ENCODE peak calls at places on chromosomes 2 and 18, in seven cellular contexts. G, I, F, R, M, B and K are unnamed samples.

GRCh38 chr2:8590940-8591339 is 90.9 kb upstream of the ID2 start:
- DNase-seq in F (no peak), B (no peak), G (peak), I (no peak), R (no peak), M (no peak), K (no peak)

GRCh38 chr2:86042256-86043168 is 63.2 kb downstream of the POLR1A start:
- DNase-seq in I (no peak), G (no peak), B (no peak), F (no peak), M (no peak), R (no peak), K (no peak)

GRCh38 chr2:27494284-27494943 is 586 bp downstream of the FNDC4 start:
- DNase-seq in G (no peak), I (no peak), F (no peak), B (peak), R (peak), M (peak), K (peak)

GRCh38 chr2:196586511-196586991 is 53.0 kb upstream of the CCDC150 start:
- DNase-seq in M (peak), B (peak), R (no peak), I (no peak), F (no peak), G (no peak), K (peak)

GRCh38 chr2:173193925-173194324 is 118.3 kb downstream of the MAP3K20 start:
- DNase-seq in G (peak), B (peak), M (peak), I (no peak), F (no peak), R (no peak), K (peak)

GRCh38 chr2:48852938-48853337 is 97.4 kb upstream of the LHCGR start:
- DNase-seq in B (peak), R (no peak), I (no peak), F (no peak), M (peak), G (no peak), K (peak)

GRCh38 chr18:10419420-10420103 is 34.9 kb upstream of the APCDD1 start:
- DNase-seq in G (peak), R (no peak), I (no peak), M (peak), F (no peak), B (peak), K (peak)

GRCh38 chr18:23689616-23690504 is 607 bp downstream of the LAMA3 start:
- DNase-seq in I (no peak), F (no peak), R (peak), M (no peak), G (no peak), B (no peak), K (no peak)

GRCh38 chr2:28750316-28751101 is 1.1 kb upstream of the PPP1CB start:
- DNase-seq in G (no peak), F (no peak), I (peak), R (no peak), B (peak), M (no peak), K (peak)

GRCh38 chr2:95034221-95034620 is 8.7 kb downstream of the MAL start:
- DNase-seq in F (no peak), M (no peak), B (no peak), R (no peak), G (peak), I (no peak), K (no peak)

GRCh38 chr2:177271981-177272666 is 7.6 kb upstream of the NFE2L2 start:
- DNase-seq in F (no peak), G (no peak), B (no peak), I (no peak), M (no peak), R (no peak), K (no peak)

GRCh38 chr2:70904371-70905216 is 31.1 kb upstream of the ATP6V1B1 start:
- DNase-seq in M (no peak), B (no peak), R (no peak), F (no peak), G (no peak), I (no peak), K (no peak)

GRCh38 chr2:190596998-190597397 is 51.9 kb upstream of the NAB1 start:
- DNase-seq in G (no peak), M (peak), B (no peak), F (no peak), R (peak), I (no peak), K (peak)

GRCh38 chr2:132416080-132416911 is at the start of gene GPR39:
- DNase-seq in F (no peak), G (peak), R (peak), I (no peak), B (peak), M (peak), K (peak)

GRCh38 chr2:61662990-61663389 is 124.8 kb upstream of the XPO1 start:
- DNase-seq in F (no peak), G (no peak), R (no peak), I (no peak), M (no peak), B (no peak), K (no peak)

GRCh38 chr2:240972636-240973521 is 25.5 kb upstream of the SNED1 start:
- DNase-seq in M (peak), F (no peak), B (peak), G (no peak), R (peak), I (no peak), K (no peak)

GRCh38 chr2:28871620-28872019 is 1.5 kb upstream of the TRMT61B start:
- DNase-seq in I (no peak), B (no peak), F (no peak), G (no peak), M (no peak), R (no peak), K (no peak)

GRCh38 chr2:224843141-224843540 is 127.0 kb upstream of the CCDC195 start:
- DNase-seq in R (no peak), G (no peak), B (peak), M (no peak), F (no peak), I (no peak), K (no peak)

GRCh38 chr18:21179590-21180220 is 62.3 kb upstream of the GREB1L start:
- DNase-seq in G (no peak), R (no peak), M (peak), F (no peak), B (peak), I (peak), K (peak)

GRCh38 chr2:141767051-141767450 is 363.8 kb downstream of the LRP1B start:
- DNase-seq in B (peak), G (no peak), I (no peak), M (peak), F (no peak), R (no peak), K (peak)

GRCh38 chr2:229650886-229651285 is 63.5 kb downstream of the DNER start:
- DNase-seq in F (no peak), B (no peak), G (no peak), I (no peak), R (no peak), M (no peak), K (no peak)

GRCh38 chr18:5868218-5868904 is 27.0 kb downstream of the TMEM200C start:
- DNase-seq in M (peak), I (peak), R (no peak), G (peak), F (no peak), B (peak), K (peak)

GRCh38 chr2:224220581-224221255 is 181.2 kb downstream of the FAM124B start:
- DNase-seq in G (peak), F (no peak), R (no peak), M (peak), I (no peak), B (peak), K (peak)

GRCh38 chr2:191811807-191812602 is 34.9 kb downstream of the CAVIN2 start:
- DNase-seq in G (peak), I (peak), F (no peak), R (no peak), B (peak), M (peak), K (peak)

GRCh38 chr2:50515638-50516037 is 516.3 kb downstream of the NRXN1 start:
- DNase-seq in I (no peak), G (no peak), R (no peak), F (no peak), M (no peak), B (no peak), K (no peak)

GRCh38 chr2:215493370-215493769 is 57.5 kb upstream of the FN1 start:
- DNase-seq in F (no peak), M (no peak), R (no peak), G (no peak), B (no peak), I (no peak), K (no peak)

GRCh38 chr2:32768387-32769174 is 140.7 kb downstream of the TTC27 start:
- DNase-seq in B (peak), G (no peak), R (no peak), I (no peak), F (no peak), M (no peak), K (peak)

GRCh38 chr2:213187833-213188532 is 36.6 kb upstream of the IKZF2 start:
- DNase-seq in I (no peak), G (peak), F (no peak), B (peak), M (no peak), R (no peak), K (peak)

GRCh38 chr2:25378731-25379490 is 37.2 kb upstream of the DNMT3A start:
- DNase-seq in G (no peak), F (no peak), B (peak), I (no peak), M (no peak), R (no peak), K (no peak)

GRCh38 chr2:95208101-95208500 is 780 bp downstream of the ZNF892 start:
- DNase-seq in I (no peak), B (peak), G (no peak), R (no peak), M (peak), F (no peak), K (peak)

GRCh38 chr2:231300020-231300721 is 95.3 kb upstream of the B3GNT7 start:
- DNase-seq in F (no peak), I (no peak), M (no peak), B (peak), R (no peak), G (peak), K (peak)

DNA sequence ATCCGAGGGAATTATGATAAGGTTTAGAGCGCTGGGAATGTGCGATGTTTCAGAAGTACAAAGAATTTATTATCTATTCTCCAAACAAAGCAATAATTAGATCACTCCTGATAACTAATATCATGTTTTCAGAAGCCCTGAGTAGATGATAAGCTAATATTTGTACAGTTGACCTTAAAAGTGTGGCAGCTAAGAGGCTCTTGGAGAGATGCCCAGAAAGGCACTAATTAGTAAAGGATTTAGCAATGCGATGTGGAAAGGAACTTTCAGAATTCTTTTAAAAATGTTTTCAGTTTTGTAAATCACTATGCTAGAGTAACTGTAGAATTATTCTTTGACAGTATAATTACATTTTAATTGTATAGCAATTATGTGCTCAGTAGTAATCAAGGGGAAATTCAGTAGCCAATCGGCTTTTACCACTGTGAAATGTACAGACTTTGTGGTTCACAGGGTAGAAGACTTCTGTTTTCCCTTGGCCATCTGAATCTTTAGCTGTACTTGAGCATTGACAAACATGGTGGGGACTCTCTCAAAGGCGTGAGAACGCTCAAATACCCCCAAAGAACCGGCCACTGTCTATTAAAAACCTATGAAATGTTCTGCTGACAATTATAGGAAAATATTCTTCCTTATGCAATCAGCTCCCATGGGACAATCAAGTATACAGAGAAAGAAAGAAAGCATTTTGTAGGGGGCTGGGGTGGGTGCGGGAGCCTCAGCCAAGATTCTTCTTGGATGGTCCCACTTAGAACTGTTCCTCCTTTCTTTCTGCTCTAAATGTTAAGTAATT is 262.8 kb upstream of the AGAP1 start:
- DNase-seq in B (peak), F (no peak), I (no peak), R (no peak), G (no peak), M (peak), K (peak)
- H3K4me3 ChIP-seq in B (no peak), F (no peak), I (no peak), R (no peak), G (no peak), M (no peak), K (no peak)

GRCh38 chr2:164913011-164913410 is 42.3 kb downstream of the SLC38A11 start:
- DNase-seq in R (no peak), M (no peak), B (no peak), I (no peak), G (no peak), F (no peak), K (no peak)

GRCh38 chr2:164920430-164920829 is 34.9 kb downstream of the SLC38A11 start:
- DNase-seq in M (peak), R (no peak), F (no peak), I (no peak), B (peak), G (peak), K (peak)

GRCh38 chr2:164922119-164922518 is 33.2 kb downstream of the SLC38A11 start:
- DNase-seq in R (no peak), B (no peak), I (no peak), F (no peak), M (peak), G (no peak), K (no peak)

GRCh38 chr2:164913640-164914346 is 41.5 kb downstream of the SLC38A11 start:
- DNase-seq in I (peak), G (peak), M (peak), B (peak), R (no peak), F (no peak), K (peak)

GRCh38 chr2:164917296-164917903 is 37.9 kb downstream of the SLC38A11 start:
- DNase-seq in M (peak), I (peak), B (no peak), G (no peak), F (no peak), R (peak), K (peak)
- TF ChIP-seq CTCF in M (peak), I (peak), B (peak), G (peak), F (no peak), R (peak), K (peak)

GRCh38 chr18:12278153-12278764 is 24.1 kb downstream of the CIDEA start:
- DNase-seq in B (no peak), M (no peak), G (no peak), F (no peak), I (peak), R (peak), K (peak)
- H3K4me3 ChIP-seq in B (peak), M (peak), G (no peak), F (no peak), I (no peak), R (no peak), K (peak)

DNA sequence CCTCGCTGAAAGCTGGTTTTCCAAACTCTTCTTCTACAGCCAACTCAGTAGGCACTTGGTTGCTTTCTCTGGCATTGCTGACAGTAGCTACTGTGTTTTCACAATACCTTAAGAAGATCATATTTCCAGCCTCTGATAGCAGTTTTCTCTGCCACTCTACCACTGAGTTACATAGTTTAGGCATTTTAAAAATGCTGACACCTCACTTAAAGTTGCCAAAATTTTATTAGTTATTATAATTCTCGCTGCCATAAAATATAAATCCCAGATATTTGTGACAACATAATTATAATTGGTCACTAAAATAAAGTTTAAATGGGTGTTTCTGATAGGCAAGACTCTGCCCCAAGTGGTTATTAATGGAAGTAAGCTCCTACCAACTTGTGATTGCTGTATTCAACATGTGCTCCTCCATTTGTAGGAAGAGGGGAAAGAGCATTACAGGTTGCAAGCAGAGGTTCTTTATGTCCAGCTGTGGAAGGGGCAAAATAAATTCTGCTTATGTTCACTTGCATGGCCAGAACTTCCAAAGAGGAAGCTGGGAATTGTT is 1202.8 kb downstream of the CNTNAP5 start:
- DNase-seq in R (no peak), M (no peak), F (no peak), B (no peak), I (no peak), G (no peak), K (no peak)
- TF ChIP-seq CTCF in R (no peak), M (no peak), F (no peak), B (peak), I (peak), G (peak), K (no peak)

GRCh38 chr18:36397033-36397432 is 99.5 kb downstream of the FHOD3 start:
- DNase-seq in B (no peak), R (no peak), M (no peak), F (no peak), G (no peak), I (no peak), K (no peak)
- H3K4me3 ChIP-seq in B (no peak), R (no peak), M (no peak), F (no peak), G (no peak), I (no peak), K (no peak)

DNA sequence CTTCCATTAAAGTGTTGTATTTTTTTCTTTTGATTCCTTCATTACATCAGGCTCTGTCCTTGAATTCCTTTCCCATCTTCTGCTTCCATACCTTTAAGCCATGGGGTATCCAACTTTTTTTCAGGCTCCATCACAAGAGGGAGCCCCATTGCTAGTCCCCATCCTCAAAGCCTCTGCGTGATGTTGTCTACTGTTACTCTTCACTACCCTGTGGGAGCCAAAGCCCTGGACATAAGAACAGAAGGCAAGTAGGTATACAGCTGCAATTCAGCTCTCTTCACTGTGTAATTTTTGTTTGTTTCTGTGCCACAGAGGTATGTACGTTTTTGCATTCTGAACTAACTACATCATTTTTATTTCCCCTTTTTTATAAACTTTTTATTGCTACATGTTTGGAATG is 36.6 kb upstream of the CCNYL1 start:
- DNase-seq in R (no peak), G (no peak), M (no peak), F (no peak), B (no peak), I (no peak), K (no peak)
- TF ChIP-seq CTCF in R (no peak), G (no peak), M (no peak), F (no peak), B (no peak), I (no peak), K (no peak)

DNA sequence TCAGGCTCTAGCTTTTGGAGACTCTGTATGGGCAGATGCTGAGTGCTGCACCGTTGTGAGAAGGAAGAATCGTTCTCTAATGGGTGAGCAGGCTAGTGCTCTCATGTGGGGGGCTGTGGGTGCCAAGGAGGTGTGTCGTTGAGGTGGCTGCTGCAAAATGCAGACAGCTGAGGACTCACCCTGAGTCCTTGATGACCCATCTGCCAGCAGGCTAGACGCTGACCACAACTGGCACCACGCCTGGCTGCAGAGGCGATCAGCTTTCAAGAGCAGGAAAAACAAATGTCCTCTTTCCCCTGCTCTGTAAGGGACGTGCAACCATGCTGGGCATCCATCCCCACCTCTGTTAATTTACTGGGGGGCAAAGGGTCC is 48.2 kb downstream of the HAUS1 start:
- DNase-seq in B (peak), F (no peak), I (no peak), M (peak), G (no peak), R (peak), K (peak)
- H3K4me3 ChIP-seq in B (no peak), F (no peak), I (no peak), M (no peak), G (peak), R (no peak), K (no peak)

DNA sequence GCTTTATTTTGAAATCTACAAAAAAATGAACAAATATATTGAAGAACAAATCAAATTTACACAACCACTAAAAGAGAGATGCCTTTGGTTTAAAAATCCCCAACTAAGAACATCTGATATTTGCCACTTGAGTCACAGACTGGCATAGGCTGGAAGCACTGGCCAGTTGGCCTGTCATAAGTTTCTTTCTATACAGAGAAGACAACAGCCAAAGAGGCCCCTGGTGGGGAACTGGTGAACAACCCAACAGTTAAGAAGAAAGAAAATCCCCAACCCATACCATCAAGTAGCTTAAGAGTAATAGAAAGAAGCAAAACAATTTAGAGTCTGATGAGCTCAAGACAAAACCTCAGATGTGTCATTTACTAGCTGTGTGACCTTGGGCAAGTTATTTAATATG is 45.5 kb downstream of the OSR1 start:
- DNase-seq in F (no peak), G (no peak), M (peak), I (peak), B (peak), R (no peak), K (peak)
- TF ChIP-seq CTCF in F (no peak), G (peak), M (peak), I (peak), B (peak), R (peak), K (peak)